ENCODE peak calls at places on chromosomes 3 and 15, in eight cellular contexts. M, P, Z, E, U, T, C and G are unnamed samples.

GRCh38 chr15:79049416-79049815 is 41.2 kb downstream of the RASGRF1 start:
- DNase-seq in M (no peak), P (no peak), Z (no peak), E (no peak), U (no peak), T (no peak), C (no peak), G (no peak)

GRCh38 chr3:112499328-112499727 is at the start of gene BTLA:
- DNase-seq in M (no peak), P (no peak), Z (no peak), E (no peak), U (no peak), T (no peak), C (no peak), G (no peak)

GRCh38 chr15:63025460-63025859 is 17.1 kb upstream of the TPM1 start:
- DNase-seq in M (no peak), P (no peak), Z (no peak), E (no peak), U (no peak), T (no peak), C (no peak), G (no peak)

GRCh38 chr15:41876007-41876406 is 17.8 kb downstream of the SPTBN5 start:
- DNase-seq in M (no peak), P (no peak), Z (no peak), E (no peak), U (peak), T (no peak), C (no peak), G (no peak)

GRCh38 chr3:42855547-42856380 is 19.9 kb downstream of the CYP8B1 start:
- DNase-seq in M (peak), P (no peak), Z (no peak), E (no peak), U (no peak), T (no peak), C (no peak), G (no peak)

GRCh38 chr15:83285979-83286553 is 1.6 kb upstream of the BNC1 start:
- DNase-seq in M (no peak), P (no peak), Z (peak), E (no peak), U (no peak), T (peak), C (peak), G (no peak)

GRCh38 chr15:80527961-80528360 is 123.8 kb downstream of the ARNT2 start:
- DNase-seq in M (no peak), P (no peak), Z (no peak), E (no peak), U (no peak), T (no peak), C (no peak), G (no peak)

GRCh38 chr3:48430359-48431101 is 644 bp upstream of the PLXNB1 start:
- DNase-seq in M (no peak), P (peak), Z (no peak), E (peak), U (no peak), T (no peak), C (no peak), G (peak)

GRCh38 chr15:25689592-25689991 is 173.5 kb downstream of the ATP10A start:
- DNase-seq in M (peak), P (peak), Z (no peak), E (no peak), U (peak), T (no peak), C (no peak), G (no peak)

GRCh38 chr15:48373855-48374421 is 42.7 kb downstream of the DUT start:
- DNase-seq in M (no peak), P (no peak), Z (peak), E (no peak), U (no peak), T (peak), C (peak), G (no peak)

GRCh38 chr15:52128568-52128967 is 16.0 kb upstream of the BCL2L10 start:
- DNase-seq in M (no peak), P (no peak), Z (no peak), E (no peak), U (no peak), T (no peak), C (no peak), G (no peak)

GRCh38 chr3:110881069-110881468 is 190.5 kb upstream of the NECTIN3 start:
- DNase-seq in M (peak), P (no peak), Z (peak), E (peak), U (no peak), T (peak), C (peak), G (peak)

GRCh38 chr3:133230191-133230590 is 169.7 kb upstream of the BFSP2 start:
- DNase-seq in M (no peak), P (no peak), Z (no peak), E (no peak), U (no peak), T (no peak), C (no peak), G (no peak)

GRCh38 chr15:79042213-79042928 is 48.2 kb downstream of the RASGRF1 start:
- DNase-seq in M (no peak), P (no peak), Z (no peak), E (no peak), U (no peak), T (no peak), C (no peak), G (no peak)

GRCh38 chr15:62391565-62392262 is 226.6 kb upstream of the C2CD4B start:
- DNase-seq in M (peak), P (peak), Z (peak), E (peak), U (peak), T (peak), C (peak), G (peak)

GRCh38 chr3:196486263-196486662 is 17.3 kb downstream of the RNF168 start:
- DNase-seq in M (no peak), P (no peak), Z (no peak), E (no peak), U (no peak), T (no peak), C (no peak), G (no peak)

GRCh38 chr15:79849789-79850188 is 47.0 kb downstream of the MTHFS start:
- DNase-seq in M (peak), P (no peak), Z (peak), E (no peak), U (no peak), T (no peak), C (peak), G (no peak)

GRCh38 chr15:56824174-56824573 is 90.9 kb upstream of the ZNF280D start:
- DNase-seq in M (no peak), P (no peak), Z (peak), E (no peak), U (no peak), T (no peak), C (peak), G (no peak)

GRCh38 chr15:94056314-94056713 is 175.0 kb upstream of the MCTP2 start:
- DNase-seq in M (no peak), P (no peak), Z (peak), E (no peak), U (no peak), T (no peak), C (peak), G (no peak)

GRCh38 chr3:123751478-123751877 is 132.7 kb downstream of the MYLK start:
- DNase-seq in M (no peak), P (no peak), Z (peak), E (no peak), U (no peak), T (no peak), C (peak), G (no peak)

GRCh38 chr3:81198766-81199165 is 562.7 kb downstream of the GBE1 start:
- DNase-seq in M (no peak), P (no peak), Z (no peak), E (no peak), U (no peak), T (no peak), C (no peak), G (no peak)

GRCh38 chr3:94011208-94011842 is 17.1 kb downstream of the STX19 start:
- DNase-seq in M (no peak), P (no peak), Z (no peak), E (no peak), U (no peak), T (no peak), C (no peak), G (no peak)

GRCh38 chr3:173529062-173529711 is 131.6 kb downstream of the NLGN1 start:
- DNase-seq in M (peak), P (no peak), Z (peak), E (no peak), U (no peak), T (peak), C (peak), G (no peak)

GRCh38 chr3:172341482-172342059 is 106.7 kb downstream of the GHSR start:
- DNase-seq in M (no peak), P (no peak), Z (peak), E (no peak), U (no peak), T (peak), C (peak), G (no peak)

GRCh38 chr15:38564557-38565286 is at the start of gene RASGRP1:
- DNase-seq in M (peak), P (peak), Z (no peak), E (peak), U (peak), T (peak), C (peak), G (peak)

GRCh38 chr3:11719406-11720219 is 75.9 kb upstream of the VGLL4 start:
- DNase-seq in M (peak), P (peak), Z (peak), E (peak), U (peak), T (peak), C (peak), G (peak)

GRCh38 chr15:59545573-59545972 is 66.0 kb upstream of the GCNT3 start:
- DNase-seq in M (no peak), P (no peak), Z (no peak), E (no peak), U (no peak), T (no peak), C (no peak), G (no peak)

GRCh38 chr3:190810957-190811356 is 51.5 kb downstream of the GMNC start:
- DNase-seq in M (no peak), P (no peak), Z (no peak), E (no peak), U (no peak), T (no peak), C (no peak), G (no peak)

GRCh38 chr15:66986951-66987350 is 78.5 kb upstream of the SMAD3 start:
- DNase-seq in M (no peak), P (no peak), Z (no peak), E (no peak), U (no peak), T (no peak), C (no peak), G (no peak)

GRCh38 chr3:171712168-171712938 is 97.9 kb downstream of the PLD1 start:
- DNase-seq in M (no peak), P (no peak), Z (peak), E (no peak), U (no peak), T (no peak), C (peak), G (no peak)

GRCh38 chr3:125381314-125381713 is 6.2 kb upstream of the ZNF148 start:
- DNase-seq in M (no peak), P (no peak), Z (no peak), E (no peak), U (no peak), T (no peak), C (no peak), G (no peak)

GRCh38 chr15:87207945-87208580 is 1048.5 kb downstream of the NTRK3 start:
- DNase-seq in M (no peak), P (no peak), Z (peak), E (no peak), U (no peak), T (no peak), C (peak), G (no peak)

GRCh38 chr3:62622553-62623174 is 249.3 kb upstream of the FEZF2 start:
- DNase-seq in M (no peak), P (no peak), Z (peak), E (no peak), U (no peak), T (no peak), C (peak), G (no peak)

GRCh38 chr3:69929019-69929418 is 70.5 kb upstream of the SAMMSON start:
- DNase-seq in M (no peak), P (no peak), Z (no peak), E (no peak), U (no peak), T (no peak), C (no peak), G (no peak)

GRCh38 chr15:74313889-74314288 is 53.6 kb downstream of the CYP11A1 start:
- DNase-seq in M (no peak), P (no peak), Z (no peak), E (no peak), U (no peak), T (no peak), C (no peak), G (no peak)

GRCh38 chr3:140529096-140529495 is 148.8 kb upstream of the TRIM42 start:
- DNase-seq in M (no peak), P (no peak), Z (peak), E (no peak), U (no peak), T (peak), C (peak), G (no peak)

GRCh38 chr3:58386966-58387365 is 46.7 kb downstream of the PDHB start:
- DNase-seq in M (peak), P (peak), Z (peak), E (no peak), U (no peak), T (no peak), C (peak), G (peak)

GRCh38 chr15:62389887-62390792 is 225.1 kb upstream of the C2CD4B start:
- DNase-seq in M (peak), P (peak), Z (peak), E (peak), U (peak), T (peak), C (peak), G (peak)

GRCh38 chr3:143970773-143971366 is 753 bp upstream of the DIPK2A start:
- DNase-seq in M (peak), P (peak), Z (peak), E (peak), U (peak), T (no peak), C (peak), G (peak)
- TF ChIP-seq CTCF in M (no peak), P (peak), Z (no peak), E (no peak), U (no peak), T (no peak), C (no peak), G (peak)

DNA sequence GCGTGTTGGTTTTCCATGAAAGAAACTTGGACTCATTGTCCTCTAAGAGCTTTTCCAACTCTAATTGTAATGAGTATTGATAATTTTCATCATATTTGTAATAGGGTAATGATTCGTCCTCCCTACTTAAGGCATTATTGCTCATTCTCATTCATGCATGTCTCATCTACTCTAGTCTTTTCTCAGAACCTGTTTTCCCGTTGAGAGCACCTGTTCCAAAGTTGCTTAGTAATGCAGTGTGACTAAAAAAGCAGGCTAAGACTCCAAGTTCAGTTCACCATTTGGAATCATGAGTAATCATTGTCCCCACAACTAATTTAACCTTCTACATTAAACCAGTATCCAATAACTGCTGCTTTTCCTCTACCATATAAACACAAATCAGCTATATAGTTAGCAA is 84.0 kb downstream of the FILIP1L start:
- DNase-seq in M (no peak), P (no peak), Z (peak), E (no peak), U (no peak), T (no peak), C (peak), G (no peak)
- H3K27ac ChIP-seq in M (no peak), P (no peak), Z (no peak), E (no peak), U (no peak), T (no peak), C (no peak), G (no peak)

GRCh38 chr3:53160660-53161344 is at the start of gene PRKCD:
- DNase-seq in M (peak), P (peak), Z (peak), E (peak), U (peak), T (peak), C (peak), G (peak)
- TF ChIP-seq CTCF in M (peak), P (peak), Z (no peak), E (peak), U (peak), T (peak), C (peak), G (peak)

DNA sequence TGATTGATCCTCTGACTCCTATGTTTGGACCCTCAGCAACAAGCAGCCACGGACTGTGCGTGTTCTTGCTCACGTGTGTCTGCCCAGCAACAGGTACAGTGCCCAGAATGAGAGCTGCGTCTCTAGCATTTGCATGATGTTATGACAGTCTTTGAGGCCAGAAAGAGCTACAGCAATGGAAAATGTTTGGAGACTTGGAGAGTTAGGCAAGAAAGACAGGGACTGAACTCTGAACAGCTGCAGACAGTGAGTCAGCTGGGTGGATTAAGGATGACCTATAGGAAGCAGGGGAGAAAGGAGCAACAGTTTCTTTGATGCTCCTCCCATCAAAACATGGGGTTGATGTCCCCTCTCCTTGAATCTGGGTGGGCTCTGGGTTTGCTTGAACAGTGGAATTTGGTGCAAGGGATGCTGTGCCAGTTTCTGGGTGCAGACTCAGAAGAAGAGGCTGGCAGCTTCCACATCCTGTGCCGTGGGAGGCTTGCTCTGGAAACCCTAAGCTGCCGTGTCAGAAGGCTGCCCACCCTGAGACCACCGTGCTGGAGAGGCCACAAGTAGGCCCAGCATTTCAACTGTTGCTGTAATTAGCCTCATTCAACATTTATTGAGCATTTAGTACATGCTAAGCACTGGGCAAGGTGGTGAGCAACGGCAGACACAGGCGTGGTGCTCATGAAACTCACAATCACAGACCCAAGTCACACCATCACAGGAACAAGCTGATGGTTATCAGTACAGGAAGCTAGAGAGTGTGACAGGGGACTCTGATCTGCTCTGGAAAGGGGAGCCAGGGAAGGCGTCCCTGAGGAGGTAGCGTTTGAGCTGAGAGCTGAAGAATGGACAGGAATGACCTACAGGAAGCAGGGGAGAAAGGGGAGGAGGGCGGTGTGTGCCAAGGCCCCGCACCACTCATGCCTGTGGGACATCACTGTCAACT is 21.7 kb downstream of the CCR9 start:
- DNase-seq in M (no peak), P (no peak), Z (peak), E (no peak), U (no peak), T (no peak), C (peak), G (no peak)
- H3K27ac ChIP-seq in M (no peak), P (no peak), Z (no peak), E (no peak), U (no peak), T (no peak), C (no peak), G (peak)

GRCh38 chr15:42974202-42974862 is 53.8 kb upstream of the TTBK2 start:
- DNase-seq in M (no peak), P (no peak), Z (no peak), E (no peak), U (no peak), T (no peak), C (no peak), G (no peak)
- TF ChIP-seq CTCF in M (no peak), P (no peak), Z (no peak), E (no peak), U (no peak), T (no peak), C (no peak), G (no peak)